ENCODE peak calls at places on chromosomes 3 and 15, in eight cellular contexts. One of them, this sample, is unnamed.

GRCh38 chr3:16183601-16184270 is 9.3 kb downstream of the GALNT15 start:
- DNase-seq in sigmoid colon: no peak
- DNase-seq in spleen: no peak
- DNase-seq in GM12892: no peak
- DNase-seq in GM12891: no peak
- DNase-seq in transverse colon: no peak
- DNase-seq in endothelial cell of umbilical vein: no peak
- DNase-seq in breast epithelium: no peak
- DNase-seq in this sample: no peak

GRCh38 chr3:178181784-178182183 is 354.5 kb upstream of the KCNMB2 start:
- DNase-seq in GM12891: no peak
- DNase-seq in transverse colon: no peak
- DNase-seq in GM12892: no peak
- DNase-seq in spleen: no peak
- DNase-seq in breast epithelium: no peak
- DNase-seq in endothelial cell of umbilical vein: no peak
- DNase-seq in sigmoid colon: no peak
- DNase-seq in this sample: no peak

GRCh38 chr15:99427210-99427609 is 138.6 kb upstream of the MEF2A start:
- DNase-seq in GM12891: no peak
- DNase-seq in endothelial cell of umbilical vein: no peak
- DNase-seq in transverse colon: no peak
- DNase-seq in GM12892: no peak
- DNase-seq in breast epithelium: no peak
- DNase-seq in spleen: peak
- DNase-seq in sigmoid colon: peak
- DNase-seq in this sample: no peak

GRCh38 chr3:81788650-81789049 is 27.2 kb upstream of the GBE1 start:
- DNase-seq in endothelial cell of umbilical vein: no peak
- DNase-seq in sigmoid colon: no peak
- DNase-seq in GM12892: no peak
- DNase-seq in GM12891: no peak
- DNase-seq in spleen: no peak
- DNase-seq in transverse colon: no peak
- DNase-seq in breast epithelium: no peak
- DNase-seq in this sample: no peak

GRCh38 chr3:45775571-45776290 is 20.6 kb downstream of the SLC6A20 start:
- DNase-seq in transverse colon: no peak
- DNase-seq in sigmoid colon: peak
- DNase-seq in GM12892: no peak
- DNase-seq in breast epithelium: no peak
- DNase-seq in spleen: no peak
- DNase-seq in GM12891: no peak
- DNase-seq in endothelial cell of umbilical vein: no peak
- DNase-seq in this sample: peak

GRCh38 chr3:27322634-27323033 is 46.5 kb downstream of the NEK10 start:
- DNase-seq in breast epithelium: no peak
- DNase-seq in endothelial cell of umbilical vein: no peak
- DNase-seq in sigmoid colon: no peak
- DNase-seq in transverse colon: no peak
- DNase-seq in spleen: no peak
- DNase-seq in GM12891: no peak
- DNase-seq in GM12892: no peak
- DNase-seq in this sample: no peak

GRCh38 chr3:107402214-107402613 is 25.0 kb downstream of the CCDC54 start:
- DNase-seq in breast epithelium: no peak
- DNase-seq in GM12891: no peak
- DNase-seq in endothelial cell of umbilical vein: no peak
- DNase-seq in spleen: no peak
- DNase-seq in transverse colon: no peak
- DNase-seq in sigmoid colon: no peak
- DNase-seq in GM12892: no peak
- DNase-seq in this sample: no peak

GRCh38 chr3:127192576-127193232 is at the start of gene PRR23E:
- DNase-seq in endothelial cell of umbilical vein: no peak
- DNase-seq in sigmoid colon: peak
- DNase-seq in transverse colon: no peak
- DNase-seq in GM12892: no peak
- DNase-seq in spleen: no peak
- DNase-seq in breast epithelium: no peak
- DNase-seq in GM12891: no peak
- DNase-seq in this sample: peak

GRCh38 chr3:120092444-120092843 is 1.8 kb downstream of the GSK3B start:
- DNase-seq in endothelial cell of umbilical vein: peak
- DNase-seq in spleen: no peak
- DNase-seq in transverse colon: no peak
- DNase-seq in GM12892: no peak
- DNase-seq in sigmoid colon: no peak
- DNase-seq in GM12891: no peak
- DNase-seq in breast epithelium: no peak
- DNase-seq in this sample: no peak

GRCh38 chr3:14224895-14225294 is 46.3 kb downstream of the LSM3 start:
- DNase-seq in GM12891: no peak
- DNase-seq in GM12892: no peak
- DNase-seq in spleen: no peak
- DNase-seq in transverse colon: no peak
- DNase-seq in breast epithelium: no peak
- DNase-seq in sigmoid colon: no peak
- DNase-seq in endothelial cell of umbilical vein: no peak
- DNase-seq in this sample: no peak

GRCh38 chr15:41487802-41488201 is 5.9 kb upstream of the ITPKA start:
- DNase-seq in GM12892: no peak
- DNase-seq in transverse colon: no peak
- DNase-seq in sigmoid colon: no peak
- DNase-seq in GM12891: no peak
- DNase-seq in endothelial cell of umbilical vein: no peak
- DNase-seq in spleen: no peak
- DNase-seq in breast epithelium: no peak
- DNase-seq in this sample: no peak

GRCh38 chr3:99846472-99846871 is 28.8 kb downstream of the CMSS1 start:
- DNase-seq in sigmoid colon: peak
- DNase-seq in spleen: no peak
- DNase-seq in endothelial cell of umbilical vein: peak
- DNase-seq in GM12892: no peak
- DNase-seq in GM12891: no peak
- DNase-seq in transverse colon: no peak
- DNase-seq in breast epithelium: no peak
- DNase-seq in this sample: no peak

GRCh38 chr3:194286747-194287146 is 64.4 kb downstream of the CPN2 start:
- DNase-seq in sigmoid colon: peak
- DNase-seq in GM12892: no peak
- DNase-seq in GM12891: no peak
- DNase-seq in transverse colon: no peak
- DNase-seq in breast epithelium: no peak
- DNase-seq in spleen: no peak
- DNase-seq in endothelial cell of umbilical vein: no peak
- DNase-seq in this sample: no peak

GRCh38 chr3:64340636-64341240 is 115.5 kb upstream of the PRICKLE2 start:
- DNase-seq in transverse colon: no peak
- DNase-seq in sigmoid colon: no peak
- DNase-seq in GM12891: no peak
- DNase-seq in spleen: no peak
- DNase-seq in GM12892: no peak
- DNase-seq in breast epithelium: no peak
- DNase-seq in endothelial cell of umbilical vein: no peak
- DNase-seq in this sample: no peak

GRCh38 chr3:61701019-61701418 is 139.6 kb downstream of the PTPRG start:
- DNase-seq in spleen: no peak
- DNase-seq in sigmoid colon: no peak
- DNase-seq in GM12891: no peak
- DNase-seq in breast epithelium: no peak
- DNase-seq in transverse colon: no peak
- DNase-seq in endothelial cell of umbilical vein: no peak
- DNase-seq in GM12892: no peak
- DNase-seq in this sample: no peak

GRCh38 chr15:52800852-52801747 is 11.0 kb upstream of the ONECUT1 start:
- DNase-seq in sigmoid colon: no peak
- DNase-seq in GM12891: no peak
- DNase-seq in breast epithelium: no peak
- DNase-seq in endothelial cell of umbilical vein: no peak
- DNase-seq in transverse colon: no peak
- DNase-seq in GM12892: no peak
- DNase-seq in spleen: no peak
- DNase-seq in this sample: no peak

GRCh38 chr3:101942356-101942755 is 93.0 kb downstream of the NFKBIZ start:
- DNase-seq in endothelial cell of umbilical vein: no peak
- DNase-seq in GM12892: no peak
- DNase-seq in sigmoid colon: no peak
- DNase-seq in transverse colon: no peak
- DNase-seq in GM12891: no peak
- DNase-seq in breast epithelium: no peak
- DNase-seq in spleen: no peak
- DNase-seq in this sample: no peak

DNA sequence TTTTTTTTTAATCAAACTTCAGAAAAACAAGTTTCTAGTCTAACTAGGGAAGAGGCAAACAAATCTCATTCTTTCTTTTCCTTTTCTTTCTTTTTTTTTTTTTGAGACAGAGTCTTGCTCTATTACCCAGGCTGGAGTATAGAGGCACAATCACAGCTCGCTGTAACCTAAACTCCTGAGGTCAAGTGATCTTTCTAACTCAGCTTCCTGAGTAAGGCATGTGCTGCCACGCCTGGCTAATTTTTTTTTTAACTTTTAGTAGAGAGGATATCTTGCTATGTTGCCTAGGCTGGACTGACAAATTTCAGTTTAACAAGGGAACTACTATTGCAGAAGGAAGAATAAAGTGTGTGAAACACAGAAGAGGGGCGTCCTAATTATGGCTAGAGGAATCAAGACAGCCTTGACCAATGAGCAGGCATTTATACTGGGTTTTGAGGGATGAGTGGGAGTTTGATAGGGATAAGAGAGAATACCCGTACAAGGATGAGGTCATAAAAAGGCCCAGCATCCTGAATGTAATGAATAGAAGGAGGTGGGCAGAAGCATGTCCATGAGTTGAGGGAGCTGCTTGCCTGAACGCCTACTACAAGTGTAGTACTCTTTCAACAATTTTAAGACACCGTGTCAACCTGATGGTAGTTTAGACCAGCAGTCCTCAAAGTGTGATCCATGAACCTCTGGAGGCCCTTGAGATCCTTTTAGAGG is 6.7 kb upstream of the ZFAND6 start:
- DNase-seq in spleen: no peak
- DNase-seq in endothelial cell of umbilical vein: no peak
- DNase-seq in GM12892: no peak
- DNase-seq in sigmoid colon: no peak
- DNase-seq in breast epithelium: no peak
- DNase-seq in GM12891: no peak
- DNase-seq in transverse colon: no peak
- DNase-seq in this sample: no peak
- TF ChIP-seq POLR2A in spleen: no peak
- TF ChIP-seq POLR2A in endothelial cell of umbilical vein: no peak
- TF ChIP-seq POLR2A in GM12892: no peak
- TF ChIP-seq POLR2A in sigmoid colon: no peak
- TF ChIP-seq POLR2A in breast epithelium: no peak
- TF ChIP-seq POLR2A in GM12891: no peak
- TF ChIP-seq POLR2A in transverse colon: no peak
- TF ChIP-seq POLR2A in this sample: no peak

GRCh38 chr3:151178208-151178845 is 24.7 kb downstream of the GPR171 start:
- DNase-seq in breast epithelium: no peak
- DNase-seq in GM12892: no peak
- DNase-seq in spleen: no peak
- DNase-seq in transverse colon: no peak
- DNase-seq in sigmoid colon: no peak
- DNase-seq in GM12891: no peak
- DNase-seq in endothelial cell of umbilical vein: no peak
- DNase-seq in this sample: no peak

GRCh38 chr3:151182349-151183079 is 20.5 kb downstream of the GPR171 start:
- DNase-seq in GM12891: no peak
- DNase-seq in GM12892: no peak
- DNase-seq in breast epithelium: no peak
- DNase-seq in endothelial cell of umbilical vein: no peak
- DNase-seq in transverse colon: no peak
- DNase-seq in spleen: no peak
- DNase-seq in sigmoid colon: no peak
- DNase-seq in this sample: no peak

DNA sequence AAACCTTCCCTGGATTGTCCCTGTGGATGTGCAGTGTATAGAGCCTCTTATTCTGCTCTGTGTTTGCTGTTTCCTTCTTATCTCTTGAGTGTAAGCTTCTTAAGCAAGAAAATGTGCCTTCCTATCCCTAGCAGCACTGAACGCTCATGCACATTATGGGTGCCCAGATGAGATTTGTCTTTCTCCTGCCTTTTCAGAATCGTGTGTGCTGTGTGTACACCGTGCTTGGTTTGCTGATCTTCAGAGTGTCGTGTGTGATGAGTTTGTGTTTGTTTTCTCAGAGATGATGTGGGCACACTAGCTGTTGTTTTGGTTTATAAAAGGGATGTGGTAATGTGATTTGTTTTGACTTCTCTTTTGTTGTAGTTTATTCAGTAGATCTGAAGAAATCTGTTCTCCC is 19.8 kb downstream of the GPR171 start:
- DNase-seq in transverse colon: no peak
- DNase-seq in GM12892: no peak
- DNase-seq in GM12891: no peak
- DNase-seq in sigmoid colon: no peak
- DNase-seq in breast epithelium: no peak
- DNase-seq in spleen: no peak
- DNase-seq in endothelial cell of umbilical vein: no peak
- DNase-seq in this sample: no peak
- TF ChIP-seq POLR2AphosphoS5 in transverse colon: peak
- TF ChIP-seq POLR2AphosphoS5 in GM12892: no peak
- TF ChIP-seq POLR2AphosphoS5 in GM12891: no peak
- TF ChIP-seq POLR2AphosphoS5 in sigmoid colon: no peak
- TF ChIP-seq POLR2AphosphoS5 in breast epithelium: no peak
- TF ChIP-seq POLR2AphosphoS5 in spleen: no peak
- TF ChIP-seq POLR2AphosphoS5 in endothelial cell of umbilical vein: no peak
- TF ChIP-seq POLR2AphosphoS5 in this sample: no peak

GRCh38 chr15:63056843-63057242 is 14.3 kb downstream of the TPM1 start:
- DNase-seq in breast epithelium: no peak
- DNase-seq in transverse colon: peak
- DNase-seq in spleen: no peak
- DNase-seq in GM12891: no peak
- DNase-seq in endothelial cell of umbilical vein: no peak
- DNase-seq in GM12892: no peak
- DNase-seq in sigmoid colon: peak
- DNase-seq in this sample: peak
- TF ChIP-seq POLR2A in breast epithelium: no peak
- TF ChIP-seq POLR2A in transverse colon: no peak
- TF ChIP-seq POLR2A in spleen: no peak
- TF ChIP-seq POLR2A in GM12891: no peak
- TF ChIP-seq POLR2A in endothelial cell of umbilical vein: no peak
- TF ChIP-seq POLR2A in GM12892: no peak
- TF ChIP-seq POLR2A in sigmoid colon: no peak
- TF ChIP-seq POLR2A in this sample: no peak

DNA sequence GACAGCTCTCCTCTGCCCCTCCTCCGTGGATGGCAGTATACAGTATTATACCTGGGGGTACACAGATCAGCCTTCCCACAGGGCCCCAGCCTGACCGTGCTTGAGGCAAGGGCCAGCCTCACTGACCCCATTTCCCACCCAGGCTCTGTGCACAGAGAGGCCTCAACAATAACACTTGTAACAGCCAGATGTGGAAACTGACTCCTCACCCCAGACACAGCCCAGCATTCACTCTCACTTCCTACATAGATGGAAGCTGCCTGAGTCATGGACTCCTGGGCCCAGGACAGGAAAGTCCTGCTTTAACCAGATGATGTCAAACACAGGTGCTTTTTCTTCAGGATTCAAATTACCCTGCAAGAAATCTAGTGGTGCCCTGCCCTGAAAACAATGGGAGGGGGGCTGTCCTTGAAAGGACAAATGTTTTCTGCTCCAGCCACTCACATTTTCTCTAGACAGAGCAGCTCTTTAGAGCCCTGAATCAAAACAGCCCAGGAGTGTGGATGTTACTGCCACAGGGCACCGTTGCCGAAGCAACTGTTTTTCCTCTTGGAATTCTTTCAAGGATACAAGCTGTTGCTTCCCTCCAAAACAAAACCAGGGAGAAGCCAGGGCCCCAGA is 16.4 kb downstream of the CCDC12 start:
- DNase-seq in GM12891: no peak
- DNase-seq in sigmoid colon: no peak
- DNase-seq in spleen: peak
- DNase-seq in breast epithelium: peak
- DNase-seq in endothelial cell of umbilical vein: peak
- DNase-seq in transverse colon: no peak
- DNase-seq in GM12892: no peak
- DNase-seq in this sample: no peak
- TF ChIP-seq POLR2AphosphoS5 in GM12891: no peak
- TF ChIP-seq POLR2AphosphoS5 in sigmoid colon: no peak
- TF ChIP-seq POLR2AphosphoS5 in spleen: no peak
- TF ChIP-seq POLR2AphosphoS5 in breast epithelium: no peak
- TF ChIP-seq POLR2AphosphoS5 in endothelial cell of umbilical vein: peak
- TF ChIP-seq POLR2AphosphoS5 in transverse colon: no peak
- TF ChIP-seq POLR2AphosphoS5 in GM12892: no peak
- TF ChIP-seq POLR2AphosphoS5 in this sample: no peak

This sample was measured in stomach.